ENCODE peak calls at places on chromosomes 16 and 17, in six cellular contexts. G is HepG2, D is upper lobe of left lung, R is lower leg skin, N is NB4, U is suprapubic skin. M is an unnamed sample.

GRCh38 chr17:83067071-83067717 is 12.2 kb upstream of the METRNL start:
- DNase-seq in G (no peak), D (peak), R (no peak), N (no peak), U (peak), M (no peak)

GRCh38 chr17:73492802-73493139 is 151.5 kb downstream of the SDK2 start:
- DNase-seq in G (no peak), D (no peak), R (no peak), N (no peak), U (no peak), M (no peak)

GRCh38 chr16:20300312-20301097 is 26.8 kb downstream of the GP2 start:
- DNase-seq in G (peak), D (no peak), R (no peak), N (peak), U (no peak), M (no peak)

GRCh38 chr16:83270640-83271039 is 537.1 kb upstream of the HSBP1 start:
- DNase-seq in G (no peak), D (no peak), R (no peak), N (no peak), U (no peak), M (no peak)

GRCh38 chr16:13070268-13070667 is 168.9 kb downstream of the SHISA9 start:
- DNase-seq in G (no peak), D (peak), R (no peak), N (no peak), U (no peak), M (no peak)

GRCh38 chr17:75828051-75828400 is 16.2 kb downstream of the UNC13D start:
- DNase-seq in G (no peak), D (no peak), R (no peak), N (no peak), U (peak), M (no peak)

GRCh38 chr17:6636616-6637457 is 3.7 kb downstream of the KIAA0753 start:
- DNase-seq in G (no peak), D (peak), R (no peak), N (no peak), U (no peak), M (no peak)

GRCh38 chr16:81797443-81797842 is 18.4 kb downstream of the PLCG2 start:
- DNase-seq in G (no peak), D (no peak), R (no peak), N (peak), U (no peak), M (no peak)

GRCh38 chr16:23141500-23141899 is 7.8 kb downstream of the USP31 start:
- DNase-seq in G (no peak), D (no peak), R (no peak), N (no peak), U (no peak), M (no peak)

GRCh38 chr17:13650096-13650675 is 48.5 kb upstream of the HS3ST3A1 start:
- DNase-seq in G (no peak), D (no peak), R (no peak), N (no peak), U (no peak), M (no peak)

GRCh38 chr16:19909750-19910322 is 25.2 kb upstream of the GPRC5B start:
- DNase-seq in G (no peak), D (no peak), R (no peak), N (no peak), U (no peak), M (no peak)

GRCh38 chr16:29975811-29976511 is 2.3 kb downstream of the TAOK2 start:
- DNase-seq in G (no peak), D (no peak), R (no peak), N (no peak), U (no peak), M (no peak)

GRCh38 chr16:56886826-56887225 is 21.8 kb downstream of the SLC12A3 start:
- DNase-seq in G (no peak), D (no peak), R (no peak), N (no peak), U (no peak), M (no peak)

GRCh38 chr17:58520843-58521430 is 6.5 kb upstream of the MTMR4 start:
- DNase-seq in G (peak), D (no peak), R (no peak), N (peak), U (no peak), M (no peak)

GRCh38 chr16:81873843-81874752 is 95.0 kb downstream of the PLCG2 start:
- DNase-seq in G (peak), D (no peak), R (peak), N (peak), U (no peak), M (no peak)

GRCh38 chr16:88977028-88977844 is at the start of gene CBFA2T3:
- DNase-seq in G (no peak), D (peak), R (peak), N (peak), U (no peak), M (peak)

GRCh38 chr17:81398855-81399451 is 3.7 kb downstream of the BAHCC1 start:
- DNase-seq in G (no peak), D (peak), R (no peak), N (peak), U (no peak), M (no peak)

GRCh38 chr17:7217113-7217987 is 2.3 kb downstream of the DLG4 start:
- DNase-seq in G (no peak), D (peak), R (no peak), N (peak), U (no peak), M (no peak)

GRCh38 chr17:30969989-30970680 is 704 bp upstream of the RNF135 start:
- DNase-seq in G (no peak), D (no peak), R (no peak), N (peak), U (no peak), M (peak)

GRCh38 chr16:85486256-85486915 is 126.7 kb upstream of the GSE1 start:
- DNase-seq in G (no peak), D (peak), R (no peak), N (no peak), U (no peak), M (no peak)

GRCh38 chr16:50547944-50548658 is at the start of gene NKD1:
- DNase-seq in G (peak), D (peak), R (peak), N (peak), U (no peak), M (peak)

GRCh38 chr17:36464765-36465088 is 21.8 kb upstream of the ZNHIT3 start:
- DNase-seq in G (no peak), D (no peak), R (no peak), N (no peak), U (no peak), M (no peak)

GRCh38 chr16:1509307-1510221 is 16.4 kb downstream of the TELO2 start:
- DNase-seq in G (no peak), D (peak), R (no peak), N (no peak), U (no peak), M (no peak)

GRCh38 chr16:76670125-76670857 is 393.1 kb downstream of the CNTNAP4 start:
- DNase-seq in G (no peak), D (no peak), R (no peak), N (no peak), U (no peak), M (no peak)

GRCh38 chr17:49637050-49637449 is 40.8 kb downstream of the SPOP start:
- DNase-seq in G (no peak), D (no peak), R (no peak), N (no peak), U (no peak), M (no peak)

GRCh38 chr17:72466199-72466598 is 345.4 kb downstream of the SOX9 start:
- DNase-seq in G (peak), D (no peak), R (no peak), N (no peak), U (no peak), M (no peak)

GRCh38 chr16:79212114-79212791 is 388.3 kb downstream of the MAF start:
- DNase-seq in G (no peak), D (no peak), R (no peak), N (no peak), U (no peak), M (no peak)

GRCh38 chr16:79215289-79215688 is 385.2 kb downstream of the MAF start:
- DNase-seq in G (no peak), D (no peak), R (no peak), N (no peak), U (no peak), M (no peak)

GRCh38 chr16:79211581-79211980 is 389.0 kb downstream of the MAF start:
- DNase-seq in G (no peak), D (peak), R (no peak), N (no peak), U (no peak), M (no peak)

GRCh38 chr16:79210629-79211028 is 389.9 kb downstream of the MAF start:
- DNase-seq in G (no peak), D (no peak), R (no peak), N (no peak), U (no peak), M (no peak)

DNA sequence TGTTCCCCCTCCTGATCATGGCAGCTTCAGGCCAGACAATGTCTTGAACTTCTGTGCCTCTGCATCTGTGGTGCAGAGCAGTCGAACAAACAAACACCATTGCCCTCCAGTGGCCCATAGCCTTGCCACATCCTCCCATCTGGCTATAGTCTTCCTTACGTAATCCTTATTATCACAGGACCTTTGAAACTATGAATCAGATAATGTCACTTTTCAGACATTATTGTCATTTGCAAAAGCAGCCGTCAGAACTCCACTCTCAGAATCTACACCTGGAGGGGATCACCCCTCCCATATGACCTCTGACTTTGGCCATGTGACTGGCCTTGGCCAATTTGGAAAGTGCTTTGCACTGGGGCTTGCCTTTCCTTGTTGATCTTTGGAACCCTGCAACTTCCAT is 387.3 kb downstream of the MAF start:
- DNase-seq in G (peak), D (no peak), R (no peak), N (peak), U (no peak), M (no peak)
- TF ChIP-seq POLR2A in G (no peak), D (no peak), R (no peak), N (no peak), U (no peak), M (no peak)

GRCh38 chr17:22518185-22518584 is 825.9 kb downstream of the KCNJ18 start:
- DNase-seq in G (no peak), D (no peak), R (no peak), N (no peak), U (no peak), M (no peak)
- TF ChIP-seq CTCF in G (no peak), D (no peak), R (no peak), N (no peak), U (no peak), M (no peak)

GRCh38 chr17:68035131-68035522 is 408 bp upstream of the KPNA2 start:
- DNase-seq in G (no peak), D (peak), R (peak), N (peak), U (peak), M (peak)
- TF ChIP-seq POLR2A in G (no peak), D (no peak), R (no peak), N (no peak), U (no peak), M (no peak)

GRCh38 chr17:17741346-17742023 is 60.2 kb downstream of the RAI1 start:
- DNase-seq in G (no peak), D (peak), R (no peak), N (no peak), U (no peak), M (peak)
- TF ChIP-seq CTCF in G (no peak), D (no peak), R (no peak), N (no peak), U (peak), M (no peak)

GRCh38 chr17:59845595-59846390 is 47.0 kb downstream of the TUBD1 start:
- DNase-seq in G (peak), D (no peak), R (peak), N (peak), U (no peak), M (peak)
- TF ChIP-seq POLR2A in G (peak), D (no peak), R (no peak), N (no peak), U (no peak), M (peak)

GRCh38 chr16:53689636-53690035 is 14.0 kb downstream of the RPGRIP1L start:
- DNase-seq in G (no peak), D (no peak), R (no peak), N (no peak), U (no peak), M (no peak)

GRCh38 chr16:53695070-53695469 is 8.6 kb downstream of the RPGRIP1L start:
- DNase-seq in G (no peak), D (no peak), R (no peak), N (no peak), U (no peak), M (no peak)

GRCh38 chr16:53692146-53692545 is 11.5 kb downstream of the RPGRIP1L start:
- DNase-seq in G (no peak), D (no peak), R (no peak), N (no peak), U (no peak), M (no peak)
- TF ChIP-seq CTCF in G (no peak), D (no peak), R (no peak), N (no peak), U (no peak), M (no peak)

GRCh38 chr16:15752717-15753488 is 102.9 kb downstream of the NDE1 start:
- DNase-seq in G (no peak), D (no peak), R (no peak), N (peak), U (no peak), M (no peak)

GRCh38 chr16:15757630-15758251 is 99.1 kb downstream of the MYH11 start:
- DNase-seq in G (no peak), D (peak), R (no peak), N (peak), U (no peak), M (no peak)

GRCh38 chr16:15751940-15752339 is 101.9 kb downstream of the NDE1 start:
- DNase-seq in G (no peak), D (no peak), R (no peak), N (no peak), U (no peak), M (no peak)

GRCh38 chr16:15757075-15757386 is 99.8 kb downstream of the MYH11 start:
- DNase-seq in G (no peak), D (no peak), R (no peak), N (no peak), U (no peak), M (no peak)

GRCh38 chr16:15754821-15755534 is 101.8 kb downstream of the MYH11 start:
- DNase-seq in G (no peak), D (no peak), R (no peak), N (no peak), U (no peak), M (no peak)
- TF ChIP-seq POLR2A in G (no peak), D (no peak), R (no peak), N (no peak), U (no peak), M (no peak)

GRCh38 chr17:17950806-17951205 is 21.4 kb downstream of the TOM1L2 start:
- DNase-seq in G (no peak), D (no peak), R (no peak), N (no peak), U (no peak), M (no peak)
- TF ChIP-seq CTCF in G (peak), D (no peak), R (no peak), N (no peak), U (peak), M (no peak)

M was measured in breast epithelium.